ENCODE peak calls at places on chromosomes 13 and 19, in four cellular contexts. One of them, this sample, is unnamed.

GRCh38 chr13:44243198-44243852 is 130.3 kb upstream of the SERP2 start:
- DNase-seq in lower lobe of right lung: peak
- DNase-seq in H9: peak
- DNase-seq in heart left ventricle: peak
- DNase-seq in this sample: peak

GRCh38 chr13:46866150-46866549 is 30.7 kb downstream of the HTR2A start:
- DNase-seq in lower lobe of right lung: peak
- DNase-seq in H9: peak
- DNase-seq in heart left ventricle: peak
- DNase-seq in this sample: peak

GRCh38 chr19:3068071-3068470 is 5.8 kb upstream of the TLE5 start:
- DNase-seq in lower lobe of right lung: no peak
- DNase-seq in H9: no peak
- DNase-seq in heart left ventricle: no peak
- DNase-seq in this sample: no peak

GRCh38 chr13:110590577-110590976 is 24.8 kb upstream of the NAXD start:
- DNase-seq in lower lobe of right lung: peak
- DNase-seq in H9: no peak
- DNase-seq in heart left ventricle: no peak
- DNase-seq in this sample: peak

GRCh38 chr19:3618144-3618810 is 8.3 kb downstream of the CACTIN start:
- DNase-seq in lower lobe of right lung: no peak
- DNase-seq in H9: peak
- DNase-seq in heart left ventricle: peak
- DNase-seq in this sample: peak

GRCh38 chr19:40798997-40799557 is at the start of gene EGLN2:
- DNase-seq in lower lobe of right lung: no peak
- DNase-seq in H9: no peak
- DNase-seq in heart left ventricle: no peak
- DNase-seq in this sample: no peak

GRCh38 chr13:98796798-98797197 is 44.3 kb upstream of the SLC15A1 start:
- DNase-seq in lower lobe of right lung: no peak
- DNase-seq in H9: no peak
- DNase-seq in heart left ventricle: no peak
- DNase-seq in this sample: no peak

GRCh38 chr13:66139701-66140100 is 1090.4 kb downstream of the PCDH9 start:
- DNase-seq in lower lobe of right lung: no peak
- DNase-seq in H9: no peak
- DNase-seq in heart left ventricle: no peak
- DNase-seq in this sample: no peak

GRCh38 chr19:4913996-4914735 is 4.9 kb downstream of the UHRF1 start:
- DNase-seq in lower lobe of right lung: no peak
- DNase-seq in H9: no peak
- DNase-seq in heart left ventricle: no peak
- DNase-seq in this sample: no peak

GRCh38 chr19:10137751-10138682 is 18.3 kb upstream of the EIF3G start:
- DNase-seq in lower lobe of right lung: no peak
- DNase-seq in H9: no peak
- DNase-seq in heart left ventricle: no peak
- DNase-seq in this sample: no peak

GRCh38 chr19:33241530-33242101 is 16.0 kb upstream of the SLC7A10 start:
- DNase-seq in lower lobe of right lung: peak
- DNase-seq in H9: no peak
- DNase-seq in heart left ventricle: no peak
- DNase-seq in this sample: peak

GRCh38 chr13:23811366-23812027 is 77.7 kb downstream of the MIPEP start:
- DNase-seq in lower lobe of right lung: no peak
- DNase-seq in H9: no peak
- DNase-seq in heart left ventricle: no peak
- DNase-seq in this sample: no peak

GRCh38 chr13:23806874-23807522 is 82.2 kb downstream of the MIPEP start:
- DNase-seq in lower lobe of right lung: no peak
- DNase-seq in H9: no peak
- DNase-seq in heart left ventricle: no peak
- DNase-seq in this sample: no peak

GRCh38 chr13:23808803-23809202 is 80.4 kb downstream of the MIPEP start:
- DNase-seq in lower lobe of right lung: no peak
- DNase-seq in H9: no peak
- DNase-seq in heart left ventricle: no peak
- DNase-seq in this sample: no peak

GRCh38 chr13:23813635-23814034 is 75.6 kb downstream of the MIPEP start:
- DNase-seq in lower lobe of right lung: no peak
- DNase-seq in H9: no peak
- DNase-seq in heart left ventricle: no peak
- DNase-seq in this sample: no peak

DNA sequence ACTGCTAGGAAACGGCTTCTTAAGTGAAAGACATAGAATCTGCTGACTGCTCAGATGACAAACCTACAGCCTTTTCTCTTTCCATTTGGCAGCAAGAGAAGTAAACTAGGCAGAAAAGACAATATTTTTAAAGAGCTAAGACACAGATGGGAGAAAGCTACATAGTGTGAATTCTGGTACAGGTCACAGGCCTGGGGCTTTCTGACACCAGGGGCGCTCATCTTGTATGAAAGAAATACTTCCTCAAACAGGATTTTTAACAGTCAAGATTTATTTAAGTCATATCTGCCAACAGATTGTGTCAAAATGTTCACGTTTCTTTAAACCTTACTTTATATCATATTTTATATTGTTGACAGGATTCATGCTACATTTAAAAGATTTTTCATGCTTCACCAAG is 78.4 kb downstream of the MIPEP start:
- DNase-seq in lower lobe of right lung: no peak
- DNase-seq in H9: no peak
- DNase-seq in heart left ventricle: no peak
- DNase-seq in this sample: no peak
- TF ChIP-seq CTCF in lower lobe of right lung: no peak
- TF ChIP-seq CTCF in H9: peak
- TF ChIP-seq CTCF in heart left ventricle: no peak
- TF ChIP-seq CTCF in this sample: no peak

GRCh38 chr19:1333789-1334188 is 48.1 kb downstream of the EFNA2 start:
- DNase-seq in lower lobe of right lung: no peak
- DNase-seq in H9: no peak
- DNase-seq in heart left ventricle: no peak
- DNase-seq in this sample: no peak
- H3K27ac ChIP-seq in lower lobe of right lung: no peak
- H3K27ac ChIP-seq in H9: no peak
- H3K27ac ChIP-seq in heart left ventricle: no peak
- H3K27ac ChIP-seq in this sample: no peak

DNA sequence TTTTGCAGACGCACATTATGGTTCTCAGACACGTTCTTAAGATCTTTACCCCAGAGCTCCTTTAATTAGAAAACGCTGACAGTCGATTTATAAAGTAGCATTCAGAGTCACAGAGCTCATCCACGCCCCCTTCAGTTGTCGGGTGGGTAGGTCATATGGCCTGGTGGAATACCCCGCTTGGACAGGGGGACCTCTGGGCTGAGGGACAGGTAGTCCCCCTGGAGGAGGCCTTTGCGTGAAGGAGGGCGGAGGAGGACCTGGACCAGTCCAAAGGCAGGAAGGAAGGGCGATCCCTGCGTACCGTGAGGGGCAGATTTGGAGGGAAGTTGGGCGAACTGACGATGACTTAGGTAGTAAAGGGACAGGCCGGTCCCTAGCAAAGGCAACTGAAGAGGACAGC is 20.5 kb downstream of the VASP start:
- DNase-seq in lower lobe of right lung: no peak
- DNase-seq in H9: peak
- DNase-seq in heart left ventricle: peak
- DNase-seq in this sample: no peak
- TF ChIP-seq CTCF in lower lobe of right lung: no peak
- TF ChIP-seq CTCF in H9: peak
- TF ChIP-seq CTCF in heart left ventricle: no peak
- TF ChIP-seq CTCF in this sample: no peak

GRCh38 chr13:101575591-101575990 is 123.1 kb downstream of the ITGBL1 start:
- DNase-seq in lower lobe of right lung: no peak
- DNase-seq in H9: no peak
- DNase-seq in heart left ventricle: no peak
- DNase-seq in this sample: no peak
- H3K27ac ChIP-seq in lower lobe of right lung: no peak
- H3K27ac ChIP-seq in H9: no peak
- H3K27ac ChIP-seq in heart left ventricle: no peak
- H3K27ac ChIP-seq in this sample: no peak

This sample was measured in RWPE1.